ENCODE peak calls at places on chromosome 19, in ten cellular contexts. A, E, I, M, L, J, S, Z, W and P are unnamed samples.

GRCh38 chr19:35083678-35084077 is 31.9 kb upstream of the FXYD3 start:
- DNase-seq in I (no peak), A (no peak), L (no peak), M (no peak), Z (no peak), S (no peak), J (no peak), E (no peak), W (no peak), P (no peak)

GRCh38 chr19:13937479-13938360 is 497 bp downstream of the PODNL1 start:
- DNase-seq in A (no peak), M (no peak), J (no peak), W (peak), S (peak), Z (no peak), E (no peak), L (no peak), I (no peak), P (no peak)

GRCh38 chr19:19459707-19460251 is 54.3 kb downstream of the GATAD2A start:
- DNase-seq in E (no peak), J (peak), W (peak), L (peak), A (peak), S (peak), I (no peak), Z (peak), M (peak), P (peak)

GRCh38 chr19:5949792-5950305 is 28.1 kb downstream of the RANBP3 start:
- DNase-seq in L (no peak), W (no peak), S (no peak), J (no peak), I (no peak), Z (no peak), M (peak), E (no peak), A (no peak), P (no peak)

GRCh38 chr19:2268861-2269243 is 12.6 kb upstream of the JSRP1 start:
- DNase-seq in L (no peak), M (no peak), W (no peak), A (no peak), S (no peak), E (no peak), I (no peak), J (no peak), Z (no peak), P (no peak)

GRCh38 chr19:737591-738093 is 13.3 kb upstream of the MISP start:
- DNase-seq in I (no peak), S (no peak), M (peak), E (no peak), L (no peak), J (peak), A (peak), W (peak), Z (peak), P (no peak)

GRCh38 chr19:41226053-41226873 is 7.2 kb downstream of the AXL start:
- DNase-seq in J (peak), E (peak), I (peak), W (peak), S (peak), L (peak), M (peak), Z (no peak), A (peak), P (peak)

GRCh38 chr19:51697169-51697776 is 4.1 kb downstream of the SPACA6 start:
- DNase-seq in L (no peak), A (no peak), E (no peak), W (no peak), J (no peak), Z (no peak), S (no peak), I (no peak), M (no peak), P (no peak)

GRCh38 chr19:2149980-2150793 is 1.2 kb downstream of the AP3D1 start:
- DNase-seq in J (no peak), I (no peak), W (peak), M (no peak), Z (no peak), E (no peak), S (peak), L (no peak), A (peak), P (no peak)